ENCODE peak calls at places on chromosomes 5 and 9, in ten cellular contexts. One of them, this sample, is unnamed.

GRCh38 chr9:27425827-27426716 is 98.0 kb upstream of the IFNK start:
- DNase-seq in pancreas: no peak
- DNase-seq in astrocyte of the spinal cord: no peak
- DNase-seq in naive thymus-derived CD4-positive, alpha-beta T cell: no peak
- DNase-seq in Ammon's horn: no peak
- DNase-seq in fibroblast of the conjunctiva: no peak
- DNase-seq in NCI-H1417: peak
- DNase-seq in cardiac fibroblast: no peak
- DNase-seq in SW480: no peak
- DNase-seq in ELR: no peak
- DNase-seq in this sample: no peak

GRCh38 chr5:180825768-180826525 is 23.3 kb upstream of the MGAT1 start:
- DNase-seq in naive thymus-derived CD4-positive, alpha-beta T cell: no peak
- DNase-seq in pancreas: peak
- DNase-seq in cardiac fibroblast: peak
- DNase-seq in NCI-H1417: no peak
- DNase-seq in fibroblast of the conjunctiva: no peak
- DNase-seq in ELR: peak
- DNase-seq in astrocyte of the spinal cord: peak
- DNase-seq in Ammon's horn: peak
- DNase-seq in SW480: peak
- DNase-seq in this sample: no peak

GRCh38 chr5:137641148-137641547 is 94.7 kb downstream of the KLHL3 start:
- DNase-seq in fibroblast of the conjunctiva: no peak
- DNase-seq in naive thymus-derived CD4-positive, alpha-beta T cell: no peak
- DNase-seq in cardiac fibroblast: peak
- DNase-seq in astrocyte of the spinal cord: peak
- DNase-seq in SW480: no peak
- DNase-seq in pancreas: no peak
- DNase-seq in NCI-H1417: no peak
- DNase-seq in ELR: no peak
- DNase-seq in Ammon's horn: no peak
- DNase-seq in this sample: no peak

GRCh38 chr5:130885718-130886117 is 279.3 kb downstream of the HINT1 start:
- DNase-seq in cardiac fibroblast: no peak
- DNase-seq in astrocyte of the spinal cord: no peak
- DNase-seq in Ammon's horn: no peak
- DNase-seq in NCI-H1417: no peak
- DNase-seq in pancreas: no peak
- DNase-seq in fibroblast of the conjunctiva: no peak
- DNase-seq in naive thymus-derived CD4-positive, alpha-beta T cell: no peak
- DNase-seq in SW480: no peak
- DNase-seq in ELR: no peak
- DNase-seq in this sample: no peak

GRCh38 chr5:16809816-16810502 is 126.1 kb downstream of the MYO10 start:
- DNase-seq in astrocyte of the spinal cord: peak
- DNase-seq in pancreas: no peak
- DNase-seq in ELR: no peak
- DNase-seq in cardiac fibroblast: peak
- DNase-seq in Ammon's horn: no peak
- DNase-seq in naive thymus-derived CD4-positive, alpha-beta T cell: no peak
- DNase-seq in fibroblast of the conjunctiva: no peak
- DNase-seq in NCI-H1417: no peak
- DNase-seq in SW480: peak
- DNase-seq in this sample: no peak

GRCh38 chr5:14810941-14811573 is 60.5 kb downstream of the ANKH start:
- DNase-seq in NCI-H1417: no peak
- DNase-seq in Ammon's horn: peak
- DNase-seq in naive thymus-derived CD4-positive, alpha-beta T cell: no peak
- DNase-seq in pancreas: no peak
- DNase-seq in cardiac fibroblast: no peak
- DNase-seq in SW480: no peak
- DNase-seq in fibroblast of the conjunctiva: no peak
- DNase-seq in astrocyte of the spinal cord: no peak
- DNase-seq in ELR: peak
- DNase-seq in this sample: no peak

GRCh38 chr9:84408416-84408815 is 67.9 kb upstream of the SLC28A3 start:
- DNase-seq in fibroblast of the conjunctiva: no peak
- DNase-seq in NCI-H1417: no peak
- DNase-seq in SW480: no peak
- DNase-seq in ELR: no peak
- DNase-seq in naive thymus-derived CD4-positive, alpha-beta T cell: no peak
- DNase-seq in cardiac fibroblast: no peak
- DNase-seq in astrocyte of the spinal cord: no peak
- DNase-seq in pancreas: no peak
- DNase-seq in Ammon's horn: no peak
- DNase-seq in this sample: peak

GRCh38 chr5:180629703-180630382 is 19.6 kb downstream of the FLT4 start:
- DNase-seq in cardiac fibroblast: no peak
- DNase-seq in fibroblast of the conjunctiva: no peak
- DNase-seq in astrocyte of the spinal cord: no peak
- DNase-seq in ELR: no peak
- DNase-seq in pancreas: no peak
- DNase-seq in SW480: no peak
- DNase-seq in NCI-H1417: no peak
- DNase-seq in naive thymus-derived CD4-positive, alpha-beta T cell: no peak
- DNase-seq in Ammon's horn: no peak
- DNase-seq in this sample: no peak

GRCh38 chr9:30771278-30771677 is 1613.2 kb upstream of the ACO1 start:
- DNase-seq in Ammon's horn: no peak
- DNase-seq in astrocyte of the spinal cord: no peak
- DNase-seq in NCI-H1417: no peak
- DNase-seq in ELR: no peak
- DNase-seq in SW480: no peak
- DNase-seq in naive thymus-derived CD4-positive, alpha-beta T cell: no peak
- DNase-seq in fibroblast of the conjunctiva: no peak
- DNase-seq in pancreas: no peak
- DNase-seq in cardiac fibroblast: no peak
- DNase-seq in this sample: no peak

GRCh38 chr5:176192094-176192721 is 46.0 kb upstream of the SIMC1 start:
- DNase-seq in ELR: no peak
- DNase-seq in cardiac fibroblast: no peak
- DNase-seq in Ammon's horn: no peak
- DNase-seq in NCI-H1417: no peak
- DNase-seq in naive thymus-derived CD4-positive, alpha-beta T cell: no peak
- DNase-seq in fibroblast of the conjunctiva: no peak
- DNase-seq in SW480: no peak
- DNase-seq in pancreas: no peak
- DNase-seq in astrocyte of the spinal cord: no peak
- DNase-seq in this sample: no peak

GRCh38 chr9:135296783-135297715 is 182.5 kb upstream of the PPP1R26 start:
- DNase-seq in Ammon's horn: no peak
- DNase-seq in fibroblast of the conjunctiva: no peak
- DNase-seq in astrocyte of the spinal cord: no peak
- DNase-seq in ELR: no peak
- DNase-seq in pancreas: peak
- DNase-seq in NCI-H1417: no peak
- DNase-seq in cardiac fibroblast: no peak
- DNase-seq in naive thymus-derived CD4-positive, alpha-beta T cell: no peak
- DNase-seq in SW480: no peak
- DNase-seq in this sample: peak

GRCh38 chr5:31023105-31023504 is 170.4 kb upstream of the CDH6 start:
- DNase-seq in astrocyte of the spinal cord: peak
- DNase-seq in Ammon's horn: no peak
- DNase-seq in cardiac fibroblast: peak
- DNase-seq in fibroblast of the conjunctiva: no peak
- DNase-seq in naive thymus-derived CD4-positive, alpha-beta T cell: no peak
- DNase-seq in SW480: no peak
- DNase-seq in pancreas: no peak
- DNase-seq in NCI-H1417: no peak
- DNase-seq in ELR: no peak
- DNase-seq in this sample: no peak

GRCh38 chr5:126004636-126005035 is 418.6 kb upstream of the GRAMD2B start:
- DNase-seq in cardiac fibroblast: peak
- DNase-seq in naive thymus-derived CD4-positive, alpha-beta T cell: no peak
- DNase-seq in Ammon's horn: no peak
- DNase-seq in fibroblast of the conjunctiva: no peak
- DNase-seq in ELR: no peak
- DNase-seq in SW480: no peak
- DNase-seq in astrocyte of the spinal cord: no peak
- DNase-seq in NCI-H1417: peak
- DNase-seq in pancreas: no peak
- DNase-seq in this sample: no peak

GRCh38 chr5:130549884-130550552 is 615.0 kb downstream of the HINT1 start:
- DNase-seq in naive thymus-derived CD4-positive, alpha-beta T cell: no peak
- DNase-seq in astrocyte of the spinal cord: peak
- DNase-seq in cardiac fibroblast: peak
- DNase-seq in Ammon's horn: no peak
- DNase-seq in pancreas: no peak
- DNase-seq in NCI-H1417: no peak
- DNase-seq in ELR: peak
- DNase-seq in SW480: peak
- DNase-seq in fibroblast of the conjunctiva: peak
- DNase-seq in this sample: no peak

GRCh38 chr5:132272341-132273210 is 15.1 kb downstream of the PDLIM4 start:
- DNase-seq in fibroblast of the conjunctiva: no peak
- DNase-seq in SW480: peak
- DNase-seq in astrocyte of the spinal cord: peak
- DNase-seq in Ammon's horn: no peak
- DNase-seq in NCI-H1417: peak
- DNase-seq in ELR: peak
- DNase-seq in cardiac fibroblast: peak
- DNase-seq in pancreas: peak
- DNase-seq in naive thymus-derived CD4-positive, alpha-beta T cell: peak
- DNase-seq in this sample: peak

GRCh38 chr9:92964607-92964975 is 17.3 kb downstream of the FGD3 start:
- DNase-seq in astrocyte of the spinal cord: no peak
- DNase-seq in naive thymus-derived CD4-positive, alpha-beta T cell: no peak
- DNase-seq in SW480: no peak
- DNase-seq in fibroblast of the conjunctiva: no peak
- DNase-seq in ELR: no peak
- DNase-seq in Ammon's horn: no peak
- DNase-seq in cardiac fibroblast: no peak
- DNase-seq in pancreas: no peak
- DNase-seq in NCI-H1417: no peak
- DNase-seq in this sample: no peak

GRCh38 chr9:107989544-107989943 is 500.0 kb upstream of the KLF4 start:
- DNase-seq in naive thymus-derived CD4-positive, alpha-beta T cell: no peak
- DNase-seq in fibroblast of the conjunctiva: no peak
- DNase-seq in astrocyte of the spinal cord: no peak
- DNase-seq in SW480: no peak
- DNase-seq in pancreas: no peak
- DNase-seq in NCI-H1417: no peak
- DNase-seq in ELR: no peak
- DNase-seq in Ammon's horn: no peak
- DNase-seq in cardiac fibroblast: peak
- DNase-seq in this sample: no peak

GRCh38 chr5:56167522-56167921 is 65.6 kb downstream of the ANKRD55 start:
- DNase-seq in SW480: no peak
- DNase-seq in pancreas: no peak
- DNase-seq in naive thymus-derived CD4-positive, alpha-beta T cell: peak
- DNase-seq in astrocyte of the spinal cord: peak
- DNase-seq in fibroblast of the conjunctiva: no peak
- DNase-seq in Ammon's horn: no peak
- DNase-seq in cardiac fibroblast: no peak
- DNase-seq in NCI-H1417: no peak
- DNase-seq in ELR: peak
- DNase-seq in this sample: no peak

GRCh38 chr5:68424799-68425537 is 209.4 kb downstream of the PIK3R1 start:
- DNase-seq in naive thymus-derived CD4-positive, alpha-beta T cell: peak
- DNase-seq in cardiac fibroblast: peak
- DNase-seq in fibroblast of the conjunctiva: no peak
- DNase-seq in NCI-H1417: no peak
- DNase-seq in ELR: peak
- DNase-seq in SW480: no peak
- DNase-seq in pancreas: no peak
- DNase-seq in astrocyte of the spinal cord: peak
- DNase-seq in Ammon's horn: peak
- DNase-seq in this sample: no peak

GRCh38 chr9:134619456-134619982 is 22.1 kb upstream of the COL5A1 start:
- DNase-seq in astrocyte of the spinal cord: no peak
- DNase-seq in cardiac fibroblast: no peak
- DNase-seq in fibroblast of the conjunctiva: no peak
- DNase-seq in NCI-H1417: no peak
- DNase-seq in naive thymus-derived CD4-positive, alpha-beta T cell: no peak
- DNase-seq in ELR: no peak
- DNase-seq in Ammon's horn: no peak
- DNase-seq in SW480: no peak
- DNase-seq in pancreas: peak
- DNase-seq in this sample: peak

GRCh38 chr9:3517377-3518048 is 8.3 kb downstream of the RFX3 start:
- DNase-seq in SW480: no peak
- DNase-seq in pancreas: no peak
- DNase-seq in Ammon's horn: no peak
- DNase-seq in naive thymus-derived CD4-positive, alpha-beta T cell: no peak
- DNase-seq in fibroblast of the conjunctiva: no peak
- DNase-seq in ELR: no peak
- DNase-seq in NCI-H1417: no peak
- DNase-seq in astrocyte of the spinal cord: no peak
- DNase-seq in cardiac fibroblast: no peak
- DNase-seq in this sample: no peak

GRCh38 chr9:89637787-89638186 is 33.0 kb downstream of the GADD45G start:
- DNase-seq in NCI-H1417: no peak
- DNase-seq in naive thymus-derived CD4-positive, alpha-beta T cell: no peak
- DNase-seq in cardiac fibroblast: no peak
- DNase-seq in SW480: no peak
- DNase-seq in Ammon's horn: no peak
- DNase-seq in fibroblast of the conjunctiva: no peak
- DNase-seq in ELR: no peak
- DNase-seq in pancreas: peak
- DNase-seq in astrocyte of the spinal cord: no peak
- DNase-seq in this sample: no peak

GRCh38 chr9:5499889-5500398 is 10.4 kb upstream of the PDCD1LG2 start:
- DNase-seq in Ammon's horn: no peak
- DNase-seq in ELR: peak
- DNase-seq in NCI-H1417: no peak
- DNase-seq in cardiac fibroblast: peak
- DNase-seq in pancreas: no peak
- DNase-seq in astrocyte of the spinal cord: peak
- DNase-seq in SW480: no peak
- DNase-seq in fibroblast of the conjunctiva: no peak
- DNase-seq in naive thymus-derived CD4-positive, alpha-beta T cell: no peak
- DNase-seq in this sample: no peak

GRCh38 chr9:121302786-121303185 is 34.8 kb downstream of the GSN start:
- DNase-seq in pancreas: peak
- DNase-seq in cardiac fibroblast: no peak
- DNase-seq in astrocyte of the spinal cord: no peak
- DNase-seq in naive thymus-derived CD4-positive, alpha-beta T cell: no peak
- DNase-seq in fibroblast of the conjunctiva: no peak
- DNase-seq in SW480: no peak
- DNase-seq in Ammon's horn: no peak
- DNase-seq in NCI-H1417: no peak
- DNase-seq in ELR: no peak
- DNase-seq in this sample: no peak

GRCh38 chr5:4228708-4229107 is 633.1 kb downstream of the IRX1 start:
- DNase-seq in pancreas: no peak
- DNase-seq in astrocyte of the spinal cord: no peak
- DNase-seq in Ammon's horn: no peak
- DNase-seq in NCI-H1417: no peak
- DNase-seq in fibroblast of the conjunctiva: no peak
- DNase-seq in cardiac fibroblast: no peak
- DNase-seq in SW480: no peak
- DNase-seq in naive thymus-derived CD4-positive, alpha-beta T cell: no peak
- DNase-seq in ELR: no peak
- DNase-seq in this sample: no peak

GRCh38 chr5:88613051-88613450 is 269.9 kb downstream of the MEF2C start:
- DNase-seq in astrocyte of the spinal cord: no peak
- DNase-seq in SW480: no peak
- DNase-seq in NCI-H1417: no peak
- DNase-seq in ELR: no peak
- DNase-seq in pancreas: no peak
- DNase-seq in Ammon's horn: no peak
- DNase-seq in naive thymus-derived CD4-positive, alpha-beta T cell: no peak
- DNase-seq in fibroblast of the conjunctiva: no peak
- DNase-seq in cardiac fibroblast: no peak
- DNase-seq in this sample: no peak

GRCh38 chr5:84725946-84726570 is 341.4 kb upstream of the EDIL3 start:
- DNase-seq in cardiac fibroblast: no peak
- DNase-seq in Ammon's horn: no peak
- DNase-seq in fibroblast of the conjunctiva: no peak
- DNase-seq in ELR: no peak
- DNase-seq in pancreas: no peak
- DNase-seq in SW480: no peak
- DNase-seq in NCI-H1417: no peak
- DNase-seq in astrocyte of the spinal cord: no peak
- DNase-seq in naive thymus-derived CD4-positive, alpha-beta T cell: no peak
- DNase-seq in this sample: no peak

GRCh38 chr9:8683496-8683895 is 883.9 kb upstream of the DMAC1 start:
- DNase-seq in Ammon's horn: no peak
- DNase-seq in astrocyte of the spinal cord: no peak
- DNase-seq in ELR: no peak
- DNase-seq in pancreas: no peak
- DNase-seq in fibroblast of the conjunctiva: no peak
- DNase-seq in NCI-H1417: no peak
- DNase-seq in naive thymus-derived CD4-positive, alpha-beta T cell: no peak
- DNase-seq in cardiac fibroblast: no peak
- DNase-seq in SW480: no peak
- DNase-seq in this sample: no peak